ENCODE peak calls at places on chromosome 10, in six cellular contexts. Y is thyroid gland, W is body of pancreas, E is uterus, T is lower leg skin, O is breast epithelium. M is an unnamed sample.

GRCh38 chr10:84311596-84311995 is 16.8 kb upstream of the CCSER2 start:
- DNase-seq in E (no peak), T (no peak), O (no peak), W (no peak), Y (no peak), M (no peak)

GRCh38 chr10:121092341-121093099 is 241.4 kb downstream of the WDR11 start:
- DNase-seq in Y (peak; percentile 43), T (no peak), W (no peak), O (peak; percentile 32), E (no peak), M (no peak)

GRCh38 chr10:109973430-109973829 is 34.4 kb upstream of the ADD3 start:
- DNase-seq in W (no peak), E (no peak), T (no peak), Y (no peak), O (no peak), M (no peak)

GRCh38 chr10:71447676-71448075 is 51.0 kb downstream of the CDH23 start:
- DNase-seq in E (no peak), Y (no peak), T (no peak), W (no peak), O (no peak), M (no peak)

GRCh38 chr10:31036209-31036608 is 4.5 kb upstream of the ZNF438 start:
- DNase-seq in T (no peak), Y (no peak), O (no peak), E (no peak), W (no peak), M (no peak)

GRCh38 chr10:86260564-86260963 is 106.0 kb downstream of the GRID1 start:
- DNase-seq in Y (no peak), W (no peak), T (peak; percentile 43), E (no peak), O (peak; percentile 5), M (no peak)

GRCh38 chr10:811781-812180 is 119.7 kb downstream of the LARP4B start:
- DNase-seq in Y (no peak), E (no peak), O (no peak), T (no peak), W (no peak), M (no peak)

GRCh38 chr10:88152720-88153119 is 289.3 kb downstream of the PTEN start:
- DNase-seq in O (peak; percentile 89), E (no peak), Y (no peak), W (no peak), T (peak; percentile 86), M (peak; percentile 29)

GRCh38 chr10:86375204-86375603 is 8.6 kb upstream of the GRID1 start:
- DNase-seq in T (peak; percentile 53), W (no peak), Y (no peak), O (no peak), E (no peak), M (no peak)

GRCh38 chr10:46287846-46288480 is 1.2 kb downstream of the ANTXRL start:
- DNase-seq in T (peak; percentile 85), O (peak; percentile 81), W (no peak), Y (peak; percentile 58), E (no peak), M (no peak)

GRCh38 chr10:21675157-21675796 is 141.2 kb downstream of the MLLT10 start:
- DNase-seq in Y (peak; percentile 29), T (no peak), E (no peak), O (no peak), W (peak; percentile 28), M (no peak)

GRCh38 chr10:3048114-3049019 is 19.0 kb upstream of the PFKP start:
- DNase-seq in Y (peak; percentile 82), T (no peak), W (no peak), O (no peak), E (peak; percentile 46), M (no peak)

GRCh38 chr10:72126184-72126871 is 38.0 kb upstream of the SPOCK2 start:
- DNase-seq in E (no peak), W (peak; percentile 22), Y (no peak), T (no peak), O (no peak), M (no peak)

GRCh38 chr10:99784025-99784730 is 1.7 kb downstream of the ABCC2 start:
- DNase-seq in O (no peak), W (peak; percentile 26), Y (peak; percentile 3), T (no peak), E (no peak), M (no peak)

GRCh38 chr10:25934673-25935139 is 677 bp downstream of the MYO3A start:
- DNase-seq in Y (peak; percentile 55), E (no peak), W (peak; percentile 23), T (no peak), O (no peak), M (no peak)

GRCh38 chr10:11177926-11178453 is 160.3 kb downstream of the CELF2 start:
- DNase-seq in W (no peak), T (no peak), E (no peak), Y (no peak), O (no peak), M (no peak)

GRCh38 chr10:2049560-2049959 is 312.2 kb upstream of the ADARB2 start:
- DNase-seq in E (no peak), T (no peak), Y (no peak), W (no peak), O (no peak), M (no peak)

GRCh38 chr10:79933961-79934360 is 14.9 kb downstream of the SFTPD start:
- DNase-seq in E (no peak), O (no peak), W (no peak), Y (peak; percentile 15), T (no peak), M (no peak)

GRCh38 chr10:31749981-31750850 is 178.4 kb downstream of the ARHGAP12 start:
- DNase-seq in Y (peak; percentile 79), T (peak; percentile 91), W (peak; percentile 82), E (peak; percentile 75), O (no peak), M (no peak)

DNA sequence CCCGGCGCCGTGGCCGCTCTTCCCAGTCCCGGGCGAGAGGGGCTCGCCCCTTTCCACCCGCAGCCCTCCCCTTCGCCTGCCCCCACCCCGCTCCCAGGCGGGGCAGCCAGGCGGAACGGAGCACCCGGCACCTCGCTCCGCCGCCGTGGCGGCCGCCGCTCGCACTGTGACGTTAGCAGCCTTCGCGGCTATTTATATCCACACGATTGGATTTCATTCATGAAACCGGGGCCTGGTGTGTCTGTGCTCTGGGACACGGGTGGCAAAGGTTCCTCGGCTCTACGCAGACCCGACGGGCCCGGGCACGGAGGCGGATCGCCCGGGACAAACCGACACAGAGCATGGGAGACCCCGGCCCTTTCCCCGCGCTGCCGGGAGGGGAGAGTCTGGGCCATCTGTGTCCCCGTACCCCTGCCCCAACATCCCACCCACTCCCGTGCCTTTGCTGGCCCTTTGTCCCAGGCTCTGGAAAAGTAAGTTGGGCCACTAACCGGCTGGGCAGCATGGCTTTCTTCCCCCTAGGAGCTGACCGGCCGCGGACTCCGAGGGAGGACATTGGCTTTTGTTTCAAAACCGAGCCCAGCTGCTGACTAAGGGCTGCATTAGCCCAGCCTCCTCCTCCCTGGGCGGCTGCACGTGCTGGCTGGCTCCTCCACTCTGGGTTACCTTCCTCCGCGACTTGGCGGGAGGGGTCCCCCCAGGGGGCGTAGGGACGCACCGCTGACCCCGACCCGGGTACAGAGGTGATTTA is at the start of gene RHOBTB1:
- DNase-seq in T (peak; percentile 95), W (peak; percentile 84), O (peak; percentile 48), E (peak; percentile 81), Y (peak; percentile 79), M (peak; percentile 53)
- TF ChIP-seq POLR2A in T (no peak), W (peak; percentile 95), O (no peak), E (peak; percentile 44), Y (peak; percentile 72), M (peak; percentile 50)

GRCh38 chr10:44382981-44383748 is 1.7 kb downstream of the CXCL12 start:
- DNase-seq in E (peak; percentile 18), W (peak; percentile 1), T (peak; percentile 80), O (no peak), Y (no peak), M (no peak)

GRCh38 chr10:44385423-44385725 is 477 bp upstream of the CXCL12 start:
- DNase-seq in Y (no peak), O (no peak), W (no peak), E (no peak), T (peak; percentile 84), M (no peak)

GRCh38 chr10:44383749-44384600 is 922 bp downstream of the CXCL12 start:
- DNase-seq in E (peak; percentile 48), Y (peak; percentile 78), W (peak; percentile 51), O (no peak), T (peak; percentile 85), M (no peak)

GRCh38 chr10:44385726-44386438 is 985 bp upstream of the CXCL12 start:
- DNase-seq in W (no peak), E (peak; percentile 37), O (no peak), T (peak; percentile 86), Y (no peak), M (no peak)

GRCh38 chr10:44384601-44385422 is at the start of gene CXCL12:
- DNase-seq in Y (no peak), E (peak; percentile 67), O (no peak), W (peak; percentile 61), T (peak; percentile 89), M (no peak)
- H3K4me3 ChIP-seq in Y (peak within 1 kb of the TSS; percentile 74), E (peak within 1 kb of the TSS; percentile 77), O (peak within 1 kb of the TSS; percentile 64), W (peak within 1 kb of the TSS; percentile 65), T (peak within 1 kb of the TSS; percentile 40), M (peak within 1 kb of the TSS; percentile 49)

DNA sequence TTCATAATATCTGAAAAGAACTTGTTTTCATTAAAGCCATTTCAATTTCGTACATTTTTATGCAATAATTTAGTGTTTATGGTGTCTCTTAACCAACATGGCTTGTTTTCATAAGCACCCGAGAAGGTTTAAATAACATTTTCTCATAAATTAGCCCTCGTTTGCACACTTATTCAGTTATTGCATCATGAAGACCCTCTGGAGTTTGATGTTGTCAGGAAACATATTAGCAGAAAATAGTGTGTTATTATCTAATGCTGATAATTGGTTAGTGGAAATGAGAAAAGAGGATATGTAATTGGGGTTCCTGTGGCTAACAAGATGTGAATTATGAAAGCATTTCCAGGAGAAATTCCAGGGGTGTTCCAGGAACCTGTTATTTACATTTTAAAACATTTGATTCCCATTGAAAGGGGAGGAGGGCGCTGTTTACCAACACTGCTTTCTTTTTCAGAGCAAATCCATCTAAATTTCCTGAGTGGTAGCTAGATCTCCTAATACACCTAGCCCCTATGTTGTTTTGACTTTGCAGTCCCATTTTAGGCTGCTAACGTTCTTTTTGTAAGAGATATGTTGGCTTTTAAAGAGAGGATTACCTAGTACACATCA is 130.7 kb downstream of the TCF7L2 start:
- DNase-seq in T (no peak), O (no peak), E (no peak), W (no peak), Y (no peak), M (no peak)
- TF ChIP-seq CTCF in T (no peak), O (no peak), E (no peak), W (no peak), Y (no peak), M (no peak)

GRCh38 chr10:122802282-122802681 is 43.4 kb downstream of the CUZD1 start:
- DNase-seq in O (no peak), Y (no peak), W (no peak), T (no peak), E (no peak), M (no peak)
- TF ChIP-seq POLR2A in O (no peak), Y (no peak), W (no peak), T (no peak), E (no peak), M (no peak)

DNA sequence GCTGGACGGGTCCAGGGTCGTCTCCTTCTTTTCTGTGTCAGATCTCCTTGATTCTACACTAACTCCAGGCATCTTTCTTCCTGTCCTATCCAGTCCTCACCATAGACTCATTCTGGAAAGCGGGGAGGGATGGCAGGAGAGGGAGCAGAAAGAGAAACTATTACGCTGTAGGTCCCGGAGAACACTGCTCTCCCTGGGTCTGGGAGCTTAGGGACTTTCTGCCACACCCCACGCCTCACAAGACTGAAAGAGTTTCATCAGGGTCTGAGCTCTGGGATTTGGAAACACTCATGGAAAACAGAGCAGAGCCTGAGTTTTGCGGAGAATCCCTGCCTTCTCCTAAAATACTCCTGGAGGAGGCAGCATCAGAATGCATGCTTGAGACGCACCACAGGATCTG is 38.0 kb downstream of the ASB13 start:
- DNase-seq in T (no peak), O (no peak), E (peak; percentile 59), Y (no peak), W (no peak), M (no peak)
- H3K4me3 ChIP-seq in T (no peak overlapping the region), O (peak overlapping the region; percentile 29), E (peak overlapping the region; percentile 15), Y (no peak overlapping the region), W (no peak overlapping the region), M (no peak overlapping the region)

M was measured in prostate gland.